ENCODE peak calls at places on chromosomes 11 and 22, in seven cellular contexts. M, O, P, C, N, Z and T are unnamed samples.

GRCh38 chr11:123145220-123145619 is 49.8 kb downstream of the CLMP start:
- DNase-seq in N (no peak), M (no peak), O (no peak), C (no peak), P (no peak), Z (no peak), T (no peak)

GRCh38 chr11:64568041-64568571 is 22.9 kb upstream of the SLC22A12 start:
- DNase-seq in M (no peak), P (no peak), C (no peak), Z (no peak), O (no peak), N (no peak), T (no peak)

GRCh38 chr11:100576044-100577021 is 110.8 kb upstream of the ARHGAP42 start:
- DNase-seq in Z (no peak), O (no peak), M (peak), C (no peak), P (peak), N (peak), T (no peak)

GRCh38 chr11:77191823-77192495 is 63.9 kb downstream of the MYO7A start:
- DNase-seq in C (peak), O (peak), N (peak), M (peak), P (peak), Z (peak), T (no peak)

GRCh38 chr11:134951305-134951700 is 539.3 kb upstream of the B3GAT1 start:
- DNase-seq in O (no peak), C (no peak), P (no peak), Z (no peak), M (no peak), N (no peak), T (no peak)

GRCh38 chr11:94325681-94326080 is 21.3 kb downstream of the IZUMO1R start:
- DNase-seq in N (no peak), C (peak), O (peak), P (peak), M (peak), Z (peak), T (peak)

GRCh38 chr11:118180300-118180703 is 3.9 kb upstream of the SCN2B start:
- DNase-seq in Z (no peak), C (no peak), N (no peak), O (peak), P (peak), M (peak), T (no peak)

GRCh38 chr11:19474954-19475811 is 234.4 kb upstream of the E2F8 start:
- DNase-seq in N (no peak), M (peak), O (no peak), C (no peak), P (no peak), Z (no peak), T (no peak)

GRCh38 chr22:46107753-46108563 is 42.4 kb upstream of the PPARA start:
- DNase-seq in P (no peak), O (no peak), M (no peak), N (no peak), C (no peak), Z (no peak), T (no peak)

GRCh38 chr22:41310336-41310735 is 9.0 kb downstream of the ZC3H7B start:
- DNase-seq in M (no peak), O (no peak), Z (no peak), N (no peak), P (no peak), C (no peak), T (no peak)

GRCh38 chr11:109421981-109422590 is at the start of gene C11orf87:
- DNase-seq in N (no peak), Z (no peak), P (peak), C (peak), O (peak), M (no peak), T (no peak)

GRCh38 chr11:45896392-45897068 is 10.5 kb downstream of the FREY1 start:
- DNase-seq in N (peak), Z (no peak), C (no peak), M (no peak), P (peak), O (peak), T (no peak)